ENCODE peak calls at places on chromosomes 4 and X, in ten cellular contexts. One of them, this sample, is unnamed.

GRCh38 chrX:1242901-1243402 is 25.7 kb upstream of the CSF2RA start:
- DNase-seq in activated T-cell treated with anti-CD3 and anti-CD28 coated beads for 1 hour: no peak
- DNase-seq in effector CD4-positive, alpha-beta T cell: no peak
- DNase-seq in EL: peak
- DNase-seq in kidney: peak
- DNase-seq in stimulated activated CD8-positive, alpha-beta memory T cell treated with anti-CD3 and anti-CD28 coated beads, Interleukin-15, amount 100 ng/mL, for 1 hour: no peak
- DNase-seq in stimulated activated CD4-positive, alpha-beta T cell treated with anti-CD3 and anti-CD28 coated beads, TNF-alpha, amount 100 ng/mL, for 24 hours: no peak
- DNase-seq in cardiac muscle cell: no peak
- DNase-seq in fibroblast of pulmonary artery: no peak
- DNase-seq in nephron progenitor cell: no peak
- DNase-seq in this sample: no peak

GRCh38 chrX:39941332-39941920 is 156.3 kb downstream of the BCOR start:
- DNase-seq in activated T-cell treated with anti-CD3 and anti-CD28 coated beads for 1 hour: no peak
- DNase-seq in effector CD4-positive, alpha-beta T cell: no peak
- DNase-seq in EL: peak
- DNase-seq in kidney: peak
- DNase-seq in stimulated activated CD8-positive, alpha-beta memory T cell treated with anti-CD3 and anti-CD28 coated beads, Interleukin-15, amount 100 ng/mL, for 1 hour: no peak
- DNase-seq in stimulated activated CD4-positive, alpha-beta T cell treated with anti-CD3 and anti-CD28 coated beads, TNF-alpha, amount 100 ng/mL, for 24 hours: no peak
- DNase-seq in cardiac muscle cell: no peak
- DNase-seq in fibroblast of pulmonary artery: no peak
- DNase-seq in nephron progenitor cell: no peak
- DNase-seq in this sample: no peak

GRCh38 chr4:8725071-8725841 is 132.7 kb downstream of the CPZ start:
- DNase-seq in activated T-cell treated with anti-CD3 and anti-CD28 coated beads for 1 hour: no peak
- DNase-seq in effector CD4-positive, alpha-beta T cell: no peak
- DNase-seq in EL: no peak
- DNase-seq in kidney: peak
- DNase-seq in stimulated activated CD8-positive, alpha-beta memory T cell treated with anti-CD3 and anti-CD28 coated beads, Interleukin-15, amount 100 ng/mL, for 1 hour: no peak
- DNase-seq in stimulated activated CD4-positive, alpha-beta T cell treated with anti-CD3 and anti-CD28 coated beads, TNF-alpha, amount 100 ng/mL, for 24 hours: no peak
- DNase-seq in cardiac muscle cell: no peak
- DNase-seq in fibroblast of pulmonary artery: no peak
- DNase-seq in nephron progenitor cell: no peak
- DNase-seq in this sample: no peak

GRCh38 chrX:49071877-49072711 is 1.7 kb downstream of the PRAF2 start:
- DNase-seq in activated T-cell treated with anti-CD3 and anti-CD28 coated beads for 1 hour: no peak
- DNase-seq in effector CD4-positive, alpha-beta T cell: no peak
- DNase-seq in EL: peak
- DNase-seq in kidney: peak
- DNase-seq in stimulated activated CD8-positive, alpha-beta memory T cell treated with anti-CD3 and anti-CD28 coated beads, Interleukin-15, amount 100 ng/mL, for 1 hour: no peak
- DNase-seq in stimulated activated CD4-positive, alpha-beta T cell treated with anti-CD3 and anti-CD28 coated beads, TNF-alpha, amount 100 ng/mL, for 24 hours: no peak
- DNase-seq in cardiac muscle cell: peak
- DNase-seq in fibroblast of pulmonary artery: peak
- DNase-seq in nephron progenitor cell: no peak
- DNase-seq in this sample: no peak

GRCh38 chr4:2253160-2254084 is 8.5 kb downstream of the MXD4 start:
- DNase-seq in activated T-cell treated with anti-CD3 and anti-CD28 coated beads for 1 hour: no peak
- DNase-seq in effector CD4-positive, alpha-beta T cell: no peak
- DNase-seq in EL: no peak
- DNase-seq in kidney: peak
- DNase-seq in stimulated activated CD8-positive, alpha-beta memory T cell treated with anti-CD3 and anti-CD28 coated beads, Interleukin-15, amount 100 ng/mL, for 1 hour: no peak
- DNase-seq in stimulated activated CD4-positive, alpha-beta T cell treated with anti-CD3 and anti-CD28 coated beads, TNF-alpha, amount 100 ng/mL, for 24 hours: no peak
- DNase-seq in cardiac muscle cell: no peak
- DNase-seq in fibroblast of pulmonary artery: no peak
- DNase-seq in nephron progenitor cell: no peak
- DNase-seq in this sample: no peak

GRCh38 chr4:3342182-3342854 is 49.5 kb downstream of the RGS12 start:
- DNase-seq in activated T-cell treated with anti-CD3 and anti-CD28 coated beads for 1 hour: no peak
- DNase-seq in effector CD4-positive, alpha-beta T cell: no peak
- DNase-seq in EL: peak
- DNase-seq in kidney: no peak
- DNase-seq in stimulated activated CD8-positive, alpha-beta memory T cell treated with anti-CD3 and anti-CD28 coated beads, Interleukin-15, amount 100 ng/mL, for 1 hour: no peak
- DNase-seq in stimulated activated CD4-positive, alpha-beta T cell treated with anti-CD3 and anti-CD28 coated beads, TNF-alpha, amount 100 ng/mL, for 24 hours: no peak
- DNase-seq in cardiac muscle cell: peak
- DNase-seq in fibroblast of pulmonary artery: peak
- DNase-seq in nephron progenitor cell: no peak
- DNase-seq in this sample: no peak

GRCh38 chr4:26701786-26702227 is 117.9 kb downstream of the TBC1D19 start:
- DNase-seq in activated T-cell treated with anti-CD3 and anti-CD28 coated beads for 1 hour: no peak
- DNase-seq in effector CD4-positive, alpha-beta T cell: no peak
- DNase-seq in EL: peak
- DNase-seq in kidney: no peak
- DNase-seq in stimulated activated CD8-positive, alpha-beta memory T cell treated with anti-CD3 and anti-CD28 coated beads, Interleukin-15, amount 100 ng/mL, for 1 hour: no peak
- DNase-seq in stimulated activated CD4-positive, alpha-beta T cell treated with anti-CD3 and anti-CD28 coated beads, TNF-alpha, amount 100 ng/mL, for 24 hours: no peak
- DNase-seq in cardiac muscle cell: no peak
- DNase-seq in fibroblast of pulmonary artery: no peak
- DNase-seq in nephron progenitor cell: no peak
- DNase-seq in this sample: no peak

GRCh38 chrX:13270360-13270759 is 49.5 kb downstream of the ATXN3L start:
- DNase-seq in activated T-cell treated with anti-CD3 and anti-CD28 coated beads for 1 hour: no peak
- DNase-seq in effector CD4-positive, alpha-beta T cell: no peak
- DNase-seq in EL: no peak
- DNase-seq in kidney: no peak
- DNase-seq in stimulated activated CD8-positive, alpha-beta memory T cell treated with anti-CD3 and anti-CD28 coated beads, Interleukin-15, amount 100 ng/mL, for 1 hour: no peak
- DNase-seq in stimulated activated CD4-positive, alpha-beta T cell treated with anti-CD3 and anti-CD28 coated beads, TNF-alpha, amount 100 ng/mL, for 24 hours: no peak
- DNase-seq in cardiac muscle cell: no peak
- DNase-seq in fibroblast of pulmonary artery: no peak
- DNase-seq in nephron progenitor cell: no peak
- DNase-seq in this sample: no peak

GRCh38 chr4:37392540-37393255 is 148.2 kb downstream of the NWD2 start:
- DNase-seq in activated T-cell treated with anti-CD3 and anti-CD28 coated beads for 1 hour: no peak
- DNase-seq in effector CD4-positive, alpha-beta T cell: no peak
- DNase-seq in EL: peak
- DNase-seq in kidney: peak
- DNase-seq in stimulated activated CD8-positive, alpha-beta memory T cell treated with anti-CD3 and anti-CD28 coated beads, Interleukin-15, amount 100 ng/mL, for 1 hour: no peak
- DNase-seq in stimulated activated CD4-positive, alpha-beta T cell treated with anti-CD3 and anti-CD28 coated beads, TNF-alpha, amount 100 ng/mL, for 24 hours: no peak
- DNase-seq in cardiac muscle cell: peak
- DNase-seq in fibroblast of pulmonary artery: peak
- DNase-seq in nephron progenitor cell: no peak
- DNase-seq in this sample: no peak

GRCh38 chr4:15100994-15101695 is 98.9 kb downstream of the CPEB2 start:
- DNase-seq in activated T-cell treated with anti-CD3 and anti-CD28 coated beads for 1 hour: no peak
- DNase-seq in effector CD4-positive, alpha-beta T cell: no peak
- DNase-seq in EL: peak
- DNase-seq in kidney: no peak
- DNase-seq in stimulated activated CD8-positive, alpha-beta memory T cell treated with anti-CD3 and anti-CD28 coated beads, Interleukin-15, amount 100 ng/mL, for 1 hour: no peak
- DNase-seq in stimulated activated CD4-positive, alpha-beta T cell treated with anti-CD3 and anti-CD28 coated beads, TNF-alpha, amount 100 ng/mL, for 24 hours: no peak
- DNase-seq in cardiac muscle cell: peak
- DNase-seq in fibroblast of pulmonary artery: no peak
- DNase-seq in nephron progenitor cell: no peak
- DNase-seq in this sample: no peak

GRCh38 chrX:91081873-91082272 is 352.8 kb upstream of the PABPC5 start:
- DNase-seq in activated T-cell treated with anti-CD3 and anti-CD28 coated beads for 1 hour: no peak
- DNase-seq in effector CD4-positive, alpha-beta T cell: no peak
- DNase-seq in EL: no peak
- DNase-seq in kidney: peak
- DNase-seq in stimulated activated CD8-positive, alpha-beta memory T cell treated with anti-CD3 and anti-CD28 coated beads, Interleukin-15, amount 100 ng/mL, for 1 hour: no peak
- DNase-seq in stimulated activated CD4-positive, alpha-beta T cell treated with anti-CD3 and anti-CD28 coated beads, TNF-alpha, amount 100 ng/mL, for 24 hours: no peak
- DNase-seq in cardiac muscle cell: no peak
- DNase-seq in fibroblast of pulmonary artery: no peak
- DNase-seq in nephron progenitor cell: no peak
- DNase-seq in this sample: no peak

GRCh38 chrX:139158256-139158655 is 372.3 kb upstream of the F9 start:
- DNase-seq in activated T-cell treated with anti-CD3 and anti-CD28 coated beads for 1 hour: no peak
- DNase-seq in effector CD4-positive, alpha-beta T cell: no peak
- DNase-seq in EL: no peak
- DNase-seq in kidney: peak
- DNase-seq in stimulated activated CD8-positive, alpha-beta memory T cell treated with anti-CD3 and anti-CD28 coated beads, Interleukin-15, amount 100 ng/mL, for 1 hour: no peak
- DNase-seq in stimulated activated CD4-positive, alpha-beta T cell treated with anti-CD3 and anti-CD28 coated beads, TNF-alpha, amount 100 ng/mL, for 24 hours: no peak
- DNase-seq in cardiac muscle cell: no peak
- DNase-seq in fibroblast of pulmonary artery: no peak
- DNase-seq in nephron progenitor cell: no peak
- DNase-seq in this sample: no peak

GRCh38 chr4:137768881-137769280 is 236.6 kb upstream of the PCDH18 start:
- DNase-seq in activated T-cell treated with anti-CD3 and anti-CD28 coated beads for 1 hour: no peak
- DNase-seq in effector CD4-positive, alpha-beta T cell: no peak
- DNase-seq in EL: no peak
- DNase-seq in kidney: no peak
- DNase-seq in stimulated activated CD8-positive, alpha-beta memory T cell treated with anti-CD3 and anti-CD28 coated beads, Interleukin-15, amount 100 ng/mL, for 1 hour: no peak
- DNase-seq in stimulated activated CD4-positive, alpha-beta T cell treated with anti-CD3 and anti-CD28 coated beads, TNF-alpha, amount 100 ng/mL, for 24 hours: no peak
- DNase-seq in cardiac muscle cell: no peak
- DNase-seq in fibroblast of pulmonary artery: peak
- DNase-seq in nephron progenitor cell: no peak
- DNase-seq in this sample: no peak

GRCh38 chr4:6471303-6472007 is 959 bp downstream of the PPP2R2C start:
- DNase-seq in activated T-cell treated with anti-CD3 and anti-CD28 coated beads for 1 hour: no peak
- DNase-seq in effector CD4-positive, alpha-beta T cell: no peak
- DNase-seq in EL: no peak
- DNase-seq in kidney: no peak
- DNase-seq in stimulated activated CD8-positive, alpha-beta memory T cell treated with anti-CD3 and anti-CD28 coated beads, Interleukin-15, amount 100 ng/mL, for 1 hour: no peak
- DNase-seq in stimulated activated CD4-positive, alpha-beta T cell treated with anti-CD3 and anti-CD28 coated beads, TNF-alpha, amount 100 ng/mL, for 24 hours: no peak
- DNase-seq in cardiac muscle cell: no peak
- DNase-seq in fibroblast of pulmonary artery: no peak
- DNase-seq in nephron progenitor cell: no peak
- DNase-seq in this sample: no peak

GRCh38 chrX:56366901-56367300 is 134.7 kb downstream of the KLF8 start:
- DNase-seq in activated T-cell treated with anti-CD3 and anti-CD28 coated beads for 1 hour: no peak
- DNase-seq in effector CD4-positive, alpha-beta T cell: no peak
- DNase-seq in EL: no peak
- DNase-seq in kidney: peak
- DNase-seq in stimulated activated CD8-positive, alpha-beta memory T cell treated with anti-CD3 and anti-CD28 coated beads, Interleukin-15, amount 100 ng/mL, for 1 hour: no peak
- DNase-seq in stimulated activated CD4-positive, alpha-beta T cell treated with anti-CD3 and anti-CD28 coated beads, TNF-alpha, amount 100 ng/mL, for 24 hours: no peak
- DNase-seq in cardiac muscle cell: no peak
- DNase-seq in fibroblast of pulmonary artery: no peak
- DNase-seq in nephron progenitor cell: no peak
- DNase-seq in this sample: no peak

GRCh38 chr4:88791274-88791673 is 93.6 kb upstream of the NAP1L5 start:
- DNase-seq in activated T-cell treated with anti-CD3 and anti-CD28 coated beads for 1 hour: no peak
- DNase-seq in effector CD4-positive, alpha-beta T cell: no peak
- DNase-seq in EL: peak
- DNase-seq in kidney: no peak
- DNase-seq in stimulated activated CD8-positive, alpha-beta memory T cell treated with anti-CD3 and anti-CD28 coated beads, Interleukin-15, amount 100 ng/mL, for 1 hour: no peak
- DNase-seq in stimulated activated CD4-positive, alpha-beta T cell treated with anti-CD3 and anti-CD28 coated beads, TNF-alpha, amount 100 ng/mL, for 24 hours: no peak
- DNase-seq in cardiac muscle cell: peak
- DNase-seq in fibroblast of pulmonary artery: peak
- DNase-seq in nephron progenitor cell: no peak
- DNase-seq in this sample: no peak

GRCh38 chrX:15399901-15400500 is 15.8 kb upstream of the VEGFD start:
- DNase-seq in activated T-cell treated with anti-CD3 and anti-CD28 coated beads for 1 hour: no peak
- DNase-seq in effector CD4-positive, alpha-beta T cell: no peak
- DNase-seq in EL: no peak
- DNase-seq in kidney: no peak
- DNase-seq in stimulated activated CD8-positive, alpha-beta memory T cell treated with anti-CD3 and anti-CD28 coated beads, Interleukin-15, amount 100 ng/mL, for 1 hour: no peak
- DNase-seq in stimulated activated CD4-positive, alpha-beta T cell treated with anti-CD3 and anti-CD28 coated beads, TNF-alpha, amount 100 ng/mL, for 24 hours: no peak
- DNase-seq in cardiac muscle cell: peak
- DNase-seq in fibroblast of pulmonary artery: no peak
- DNase-seq in nephron progenitor cell: no peak
- DNase-seq in this sample: no peak

GRCh38 chr4:34676390-34676789 is 1567.9 kb downstream of the ARAP2 start:
- DNase-seq in activated T-cell treated with anti-CD3 and anti-CD28 coated beads for 1 hour: no peak
- DNase-seq in effector CD4-positive, alpha-beta T cell: no peak
- DNase-seq in EL: no peak
- DNase-seq in kidney: no peak
- DNase-seq in stimulated activated CD8-positive, alpha-beta memory T cell treated with anti-CD3 and anti-CD28 coated beads, Interleukin-15, amount 100 ng/mL, for 1 hour: no peak
- DNase-seq in stimulated activated CD4-positive, alpha-beta T cell treated with anti-CD3 and anti-CD28 coated beads, TNF-alpha, amount 100 ng/mL, for 24 hours: no peak
- DNase-seq in cardiac muscle cell: no peak
- DNase-seq in fibroblast of pulmonary artery: peak
- DNase-seq in nephron progenitor cell: no peak
- DNase-seq in this sample: no peak

GRCh38 chr4:87423313-87424031 is 1.1 kb downstream of the NUDT9 start:
- DNase-seq in activated T-cell treated with anti-CD3 and anti-CD28 coated beads for 1 hour: no peak
- DNase-seq in effector CD4-positive, alpha-beta T cell: no peak
- DNase-seq in EL: peak
- DNase-seq in kidney: no peak
- DNase-seq in stimulated activated CD8-positive, alpha-beta memory T cell treated with anti-CD3 and anti-CD28 coated beads, Interleukin-15, amount 100 ng/mL, for 1 hour: no peak
- DNase-seq in stimulated activated CD4-positive, alpha-beta T cell treated with anti-CD3 and anti-CD28 coated beads, TNF-alpha, amount 100 ng/mL, for 24 hours: no peak
- DNase-seq in cardiac muscle cell: no peak
- DNase-seq in fibroblast of pulmonary artery: no peak
- DNase-seq in nephron progenitor cell: no peak
- DNase-seq in this sample: no peak

GRCh38 chrX:103779156-103779555 is 2.5 kb downstream of the PLP1 start:
- DNase-seq in activated T-cell treated with anti-CD3 and anti-CD28 coated beads for 1 hour: no peak
- DNase-seq in effector CD4-positive, alpha-beta T cell: no peak
- DNase-seq in EL: no peak
- DNase-seq in kidney: no peak
- DNase-seq in stimulated activated CD8-positive, alpha-beta memory T cell treated with anti-CD3 and anti-CD28 coated beads, Interleukin-15, amount 100 ng/mL, for 1 hour: no peak
- DNase-seq in stimulated activated CD4-positive, alpha-beta T cell treated with anti-CD3 and anti-CD28 coated beads, TNF-alpha, amount 100 ng/mL, for 24 hours: no peak
- DNase-seq in cardiac muscle cell: peak
- DNase-seq in fibroblast of pulmonary artery: peak
- DNase-seq in nephron progenitor cell: no peak
- DNase-seq in this sample: no peak

GRCh38 chrX:27890611-27891010 is 82.8 kb downstream of the MAGEB10 start:
- DNase-seq in activated T-cell treated with anti-CD3 and anti-CD28 coated beads for 1 hour: no peak
- DNase-seq in effector CD4-positive, alpha-beta T cell: no peak
- DNase-seq in EL: peak
- DNase-seq in kidney: no peak
- DNase-seq in stimulated activated CD8-positive, alpha-beta memory T cell treated with anti-CD3 and anti-CD28 coated beads, Interleukin-15, amount 100 ng/mL, for 1 hour: no peak
- DNase-seq in stimulated activated CD4-positive, alpha-beta T cell treated with anti-CD3 and anti-CD28 coated beads, TNF-alpha, amount 100 ng/mL, for 24 hours: no peak
- DNase-seq in cardiac muscle cell: peak
- DNase-seq in fibroblast of pulmonary artery: peak
- DNase-seq in nephron progenitor cell: no peak
- DNase-seq in this sample: no peak

GRCh38 chr4:121370729-121371325 is 10.0 kb downstream of the QRFPR start:
- DNase-seq in activated T-cell treated with anti-CD3 and anti-CD28 coated beads for 1 hour: peak
- DNase-seq in effector CD4-positive, alpha-beta T cell: no peak
- DNase-seq in EL: peak
- DNase-seq in kidney: no peak
- DNase-seq in stimulated activated CD8-positive, alpha-beta memory T cell treated with anti-CD3 and anti-CD28 coated beads, Interleukin-15, amount 100 ng/mL, for 1 hour: peak
- DNase-seq in stimulated activated CD4-positive, alpha-beta T cell treated with anti-CD3 and anti-CD28 coated beads, TNF-alpha, amount 100 ng/mL, for 24 hours: no peak
- DNase-seq in cardiac muscle cell: peak
- DNase-seq in fibroblast of pulmonary artery: peak
- DNase-seq in nephron progenitor cell: peak
- DNase-seq in this sample: peak

GRCh38 chr4:48604527-48604926 is 114.5 kb downstream of the ZAR1 start:
- DNase-seq in activated T-cell treated with anti-CD3 and anti-CD28 coated beads for 1 hour: no peak
- DNase-seq in effector CD4-positive, alpha-beta T cell: no peak
- DNase-seq in EL: no peak
- DNase-seq in kidney: no peak
- DNase-seq in stimulated activated CD8-positive, alpha-beta memory T cell treated with anti-CD3 and anti-CD28 coated beads, Interleukin-15, amount 100 ng/mL, for 1 hour: no peak
- DNase-seq in stimulated activated CD4-positive, alpha-beta T cell treated with anti-CD3 and anti-CD28 coated beads, TNF-alpha, amount 100 ng/mL, for 24 hours: no peak
- DNase-seq in cardiac muscle cell: no peak
- DNase-seq in fibroblast of pulmonary artery: no peak
- DNase-seq in nephron progenitor cell: no peak
- DNase-seq in this sample: no peak

GRCh38 chrX:79400618-79401017 is 33.5 kb upstream of the ITM2A start:
- DNase-seq in activated T-cell treated with anti-CD3 and anti-CD28 coated beads for 1 hour: no peak
- DNase-seq in effector CD4-positive, alpha-beta T cell: no peak
- DNase-seq in EL: no peak
- DNase-seq in kidney: no peak
- DNase-seq in stimulated activated CD8-positive, alpha-beta memory T cell treated with anti-CD3 and anti-CD28 coated beads, Interleukin-15, amount 100 ng/mL, for 1 hour: no peak
- DNase-seq in stimulated activated CD4-positive, alpha-beta T cell treated with anti-CD3 and anti-CD28 coated beads, TNF-alpha, amount 100 ng/mL, for 24 hours: no peak
- DNase-seq in cardiac muscle cell: no peak
- DNase-seq in fibroblast of pulmonary artery: no peak
- DNase-seq in nephron progenitor cell: no peak
- DNase-seq in this sample: no peak

This sample was measured in NCI-H1048.